ENCODE peak calls at places on chromosomes 16 and 17, in six cellular contexts. C, X, Z, T, W and N are unnamed samples.

GRCh38 chr17:80163315-80163714 is 6.5 kb upstream of the CARD14 start:
- DNase-seq in T (no peak), Z (no peak), W (no peak), X (no peak), C (no peak), N (no peak)

GRCh38 chr16:50334106-50334975 is 34.4 kb downstream of the BRD7 start:
- DNase-seq in W (no peak), C (no peak), Z (no peak), T (no peak), X (no peak), N (no peak)

GRCh38 chr16:89442990-89443726 is 47.2 kb downstream of the ANKRD11 start:
- DNase-seq in W (peak; percentile 76), Z (peak; percentile 73), X (peak; percentile 82), T (no peak), C (no peak), N (peak; percentile 82)

GRCh38 chr16:20822451-20823128 is 16.3 kb downstream of the REXO5 start:
- DNase-seq in C (no peak), T (no peak), Z (no peak), X (no peak), W (no peak), N (no peak)

GRCh38 chr17:74373838-74374606 is 6.7 kb downstream of the GPR142 start:
- DNase-seq in W (peak; percentile 82), T (peak; percentile 25), Z (no peak), X (no peak), C (no peak), N (peak; percentile 77)

GRCh38 chr16:4574919-4575705 is 19.0 kb downstream of the C16orf96 start:
- DNase-seq in T (no peak), W (no peak), X (no peak), Z (no peak), C (no peak), N (no peak)

GRCh38 chr16:86432048-86432447 is 78.3 kb upstream of the FOXF1 start:
- DNase-seq in W (no peak), C (no peak), T (no peak), Z (no peak), X (no peak), N (no peak)

GRCh38 chr16:59047114-59047513 is 313.0 kb upstream of the GOT2 start:
- DNase-seq in C (no peak), Z (no peak), X (no peak), T (no peak), W (no peak), N (no peak)

GRCh38 chr16:66614161-66614802 is 9.8 kb downstream of the CMTM3 start:
- DNase-seq in Z (no peak), X (no peak), T (no peak), C (no peak), W (no peak), N (no peak)

GRCh38 chr16:73230651-73231050 is 182.7 kb upstream of the ZFHX3 start:
- DNase-seq in Z (no peak), T (no peak), X (no peak), C (no peak), W (no peak), N (no peak)

GRCh38 chr17:78651551-78651950 is 74.4 kb upstream of the DNAH17 start:
- DNase-seq in X (no peak), T (no peak), C (no peak), Z (peak; percentile 43), W (no peak), N (no peak)

GRCh38 chr17:70984873-70985272 is 815.5 kb downstream of the KCNJ2 start:
- DNase-seq in T (no peak), W (no peak), Z (no peak), X (no peak), C (no peak), N (no peak)

GRCh38 chr16:70805380-70805779 is 4.4 kb upstream of the VAC14 start:
- DNase-seq in X (peak; percentile 16), Z (peak; percentile 61), C (no peak), T (no peak), W (no peak), N (no peak)

GRCh38 chr17:5638596-5638995 is 54.3 kb upstream of the NLRP1 start:
- DNase-seq in X (peak; percentile 45), T (no peak), W (no peak), C (no peak), Z (no peak), N (no peak)

GRCh38 chr17:5640726-5641125 is 56.4 kb upstream of the NLRP1 start:
- DNase-seq in X (peak; percentile 33), T (no peak), W (no peak), C (no peak), Z (no peak), N (no peak)

GRCh38 chr17:5642752-5643151 is 58.4 kb upstream of the NLRP1 start:
- DNase-seq in X (no peak), C (no peak), T (no peak), Z (no peak), W (no peak), N (no peak)

DNA sequence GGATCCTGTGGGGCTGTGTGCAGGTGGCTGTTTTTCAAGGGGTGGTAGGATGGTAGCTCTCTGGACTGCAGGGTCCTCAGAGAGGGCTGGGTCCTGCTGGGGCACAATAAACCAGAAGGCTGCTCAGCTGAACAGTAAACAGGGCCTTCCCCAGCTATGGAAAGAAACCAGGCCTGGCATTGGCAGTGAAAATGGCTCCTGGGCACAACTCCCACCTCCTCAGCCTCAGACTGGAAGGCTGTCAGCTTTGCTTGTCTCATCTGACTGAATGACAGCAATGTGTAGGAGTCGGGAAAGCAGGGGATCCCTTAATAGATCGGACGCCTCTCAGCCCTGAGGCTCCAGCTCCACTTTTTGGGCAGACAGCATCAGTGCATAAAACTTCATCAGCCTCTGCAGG is 59.8 kb upstream of the NLRP1 start:
- DNase-seq in C (no peak), Z (no peak), T (no peak), X (no peak), W (no peak), N (no peak)
- H3K4me3 ChIP-seq in C (no peak overlapping the region), Z (no peak overlapping the region), T (no peak overlapping the region), X (no peak overlapping the region), W (no peak overlapping the region), N (no peak overlapping the region)

DNA sequence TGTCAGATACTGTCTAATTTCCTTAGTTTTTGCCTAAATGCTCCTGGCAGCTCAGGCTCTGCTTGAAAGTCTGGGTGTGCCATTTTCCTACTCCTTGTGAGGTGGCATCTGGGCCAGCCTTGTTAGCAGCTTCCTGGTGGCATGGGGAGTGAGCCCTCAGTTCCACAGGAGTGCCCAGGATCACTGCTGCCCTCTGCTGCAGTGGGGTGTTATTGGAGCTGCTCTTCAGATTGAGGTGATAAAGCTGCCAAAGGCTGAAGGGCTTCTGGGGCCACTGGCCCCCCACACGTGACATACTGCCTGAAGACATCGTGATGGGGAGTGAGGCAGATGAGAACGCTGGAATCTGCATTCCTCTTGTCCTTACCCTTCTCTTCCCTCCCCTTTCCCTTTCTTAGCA is 27.4 kb downstream of the CEP95 start:
- DNase-seq in Z (no peak), T (no peak), X (peak; percentile 51), C (no peak), W (no peak), N (no peak)
- TF ChIP-seq CTCF in Z (peak; percentile 23), T (no peak), X (peak; percentile 15), C (no peak), W (no peak), N (no peak)

GRCh38 chr17:52027081-52027480 is 131.4 kb downstream of the CA10 start:
- DNase-seq in C (no peak), T (no peak), X (no peak), W (no peak), Z (no peak), N (no peak)

GRCh38 chr17:52027620-52028019 is 130.9 kb downstream of the CA10 start:
- DNase-seq in W (no peak), C (no peak), T (no peak), X (peak; percentile 31), Z (peak; percentile 59), N (no peak)

GRCh38 chr17:52026075-52026474 is 132.4 kb downstream of the CA10 start:
- DNase-seq in C (no peak), X (no peak), W (no peak), T (no peak), Z (no peak), N (no peak)

GRCh38 chr17:52025231-52025630 is 133.3 kb downstream of the CA10 start:
- DNase-seq in X (no peak), Z (peak; percentile 5), C (no peak), T (no peak), W (no peak), N (no peak)

GRCh38 chr17:52024296-52024870 is 134.1 kb downstream of the CA10 start:
- DNase-seq in Z (no peak), T (no peak), W (no peak), C (no peak), X (no peak), N (no peak)
- H3K4me3 ChIP-seq in Z (no peak overlapping the region), T (no peak overlapping the region), W (no peak overlapping the region), C (no peak overlapping the region), X (no peak overlapping the region), N (no peak overlapping the region)

DNA sequence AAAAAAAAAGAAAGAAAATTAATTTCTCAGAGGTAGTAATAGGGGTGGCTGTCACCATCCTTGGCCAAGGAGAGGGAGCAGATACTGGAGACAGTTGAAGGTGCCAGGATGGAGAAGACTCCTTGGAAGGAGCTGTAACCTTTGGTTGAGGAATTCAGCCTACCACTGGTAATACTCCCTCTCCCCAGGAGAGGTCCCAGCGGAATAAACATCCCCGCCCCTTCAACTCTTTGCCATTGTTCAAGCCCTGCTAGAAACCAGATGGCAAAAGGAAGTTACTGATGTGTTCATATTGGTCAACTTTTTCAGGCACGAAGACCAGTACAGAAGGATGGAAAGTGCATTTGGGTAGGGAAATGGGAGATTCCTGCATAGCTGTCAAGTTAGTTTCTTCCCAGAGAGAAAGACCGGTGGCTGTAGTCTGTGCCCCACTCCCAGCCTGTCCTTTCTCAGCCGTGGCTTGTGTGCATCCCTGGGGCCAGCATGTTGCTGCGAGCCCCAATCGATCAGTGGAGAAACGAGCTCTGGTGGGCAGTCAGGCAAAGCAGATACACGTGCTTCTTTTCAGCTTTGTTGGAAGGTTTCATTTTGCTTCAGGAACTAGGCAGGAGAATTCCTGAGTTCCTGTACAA is 612.1 kb downstream of the MAF start:
- DNase-seq in X (no peak), T (no peak), W (no peak), C (no peak), Z (no peak), N (no peak)
- TF ChIP-seq CTCF in X (no peak), T (no peak), W (no peak), C (no peak), Z (no peak), N (no peak)

GRCh38 chr16:57537194-57537505 is 779 bp upstream of the CCDC102A start:
- DNase-seq in T (no peak), W (no peak), C (no peak), X (no peak), Z (no peak), N (no peak)
- H3K4me3 ChIP-seq in T (peak overlapping the region; percentile 94), W (peak overlapping the region; percentile 81), C (peak overlapping the region; percentile 93), X (peak overlapping the region; percentile 71), Z (peak overlapping the region; percentile 58), N (peak overlapping the region; percentile 68)